ENCODE peak calls at places on chromosome 9, in four cellular contexts. One of them, this sample, is unnamed.

GRCh38 chr9:69865986-69866385 is 45.4 kb downstream of the CFAP95 start:
- DNase-seq in fibroblast of the aortic adventitia: peak
- DNase-seq in HFF-Myc: no peak
- DNase-seq in pancreas: no peak
- DNase-seq in this sample: no peak

GRCh38 chr9:120985759-120986353 is 59.3 kb upstream of the TRAF1 start:
- DNase-seq in fibroblast of the aortic adventitia: peak
- DNase-seq in HFF-Myc: peak
- DNase-seq in pancreas: no peak
- DNase-seq in this sample: no peak

GRCh38 chr9:4859035-4859434 is 66.3 kb downstream of the RCL1 start:
- DNase-seq in fibroblast of the aortic adventitia: no peak
- DNase-seq in HFF-Myc: no peak
- DNase-seq in pancreas: no peak
- DNase-seq in this sample: no peak

GRCh38 chr9:72477862-72478564 is 43.4 kb upstream of the TMC1 start:
- DNase-seq in fibroblast of the aortic adventitia: peak
- DNase-seq in HFF-Myc: peak
- DNase-seq in pancreas: no peak
- DNase-seq in this sample: no peak

GRCh38 chr9:34365282-34365681 is 11.4 kb downstream of the MYORG start:
- DNase-seq in fibroblast of the aortic adventitia: no peak
- DNase-seq in HFF-Myc: no peak
- DNase-seq in pancreas: no peak
- DNase-seq in this sample: no peak

GRCh38 chr9:7368410-7369292 is 430.9 kb downstream of the DMAC1 start:
- DNase-seq in fibroblast of the aortic adventitia: peak
- DNase-seq in HFF-Myc: peak
- DNase-seq in pancreas: no peak
- DNase-seq in this sample: no peak

GRCh38 chr9:23669776-23670175 is 156.3 kb downstream of the ELAVL2 start:
- DNase-seq in fibroblast of the aortic adventitia: no peak
- DNase-seq in HFF-Myc: no peak
- DNase-seq in pancreas: no peak
- DNase-seq in this sample: no peak

GRCh38 chr9:127397722-127398647 is 1.0 kb downstream of the SLC2A8 start:
- DNase-seq in fibroblast of the aortic adventitia: no peak
- DNase-seq in HFF-Myc: no peak
- DNase-seq in pancreas: peak
- DNase-seq in this sample: no peak

GRCh38 chr9:129602598-129603415 is 18.1 kb downstream of the C9orf50 start:
- DNase-seq in fibroblast of the aortic adventitia: no peak
- DNase-seq in HFF-Myc: no peak
- DNase-seq in pancreas: peak
- DNase-seq in this sample: no peak

GRCh38 chr9:90915693-90916092 is 114.1 kb downstream of the SYK start:
- DNase-seq in fibroblast of the aortic adventitia: peak
- DNase-seq in HFF-Myc: no peak
- DNase-seq in pancreas: no peak
- DNase-seq in this sample: no peak

GRCh38 chr9:109241931-109242330 is 74.9 kb upstream of the FRRS1L start:
- DNase-seq in fibroblast of the aortic adventitia: no peak
- DNase-seq in HFF-Myc: no peak
- DNase-seq in pancreas: no peak
- DNase-seq in this sample: no peak

GRCh38 chr9:79390077-79390673 is 181.6 kb upstream of the TLE4 start:
- DNase-seq in fibroblast of the aortic adventitia: no peak
- DNase-seq in HFF-Myc: no peak
- DNase-seq in pancreas: no peak
- DNase-seq in this sample: no peak

GRCh38 chr9:18896004-18896403 is 137.0 kb downstream of the SAXO1 start:
- DNase-seq in fibroblast of the aortic adventitia: no peak
- DNase-seq in HFF-Myc: no peak
- DNase-seq in pancreas: no peak
- DNase-seq in this sample: no peak

GRCh38 chr9:126148523-126148870 is 178.1 kb upstream of the MVB12B start:
- DNase-seq in fibroblast of the aortic adventitia: no peak
- DNase-seq in HFF-Myc: no peak
- DNase-seq in pancreas: no peak
- DNase-seq in this sample: peak

GRCh38 chr9:114098021-114098659 is 952 bp downstream of the KIF12 start:
- DNase-seq in fibroblast of the aortic adventitia: no peak
- DNase-seq in HFF-Myc: no peak
- DNase-seq in pancreas: peak
- DNase-seq in this sample: no peak

GRCh38 chr9:132946624-132947295 is 2.3 kb upstream of the TSC1 start:
- DNase-seq in fibroblast of the aortic adventitia: peak
- DNase-seq in HFF-Myc: no peak
- DNase-seq in pancreas: no peak
- DNase-seq in this sample: no peak

GRCh38 chr9:16368425-16369087 is 501.9 kb downstream of the BNC2 start:
- DNase-seq in fibroblast of the aortic adventitia: no peak
- DNase-seq in HFF-Myc: no peak
- DNase-seq in pancreas: no peak
- DNase-seq in this sample: peak

GRCh38 chr9:91421987-91422765 is 1.5 kb downstream of the NFIL3 start:
- DNase-seq in fibroblast of the aortic adventitia: peak
- DNase-seq in HFF-Myc: no peak
- DNase-seq in pancreas: no peak
- DNase-seq in this sample: peak

GRCh38 chr9:18596920-18597319 is 123.0 kb downstream of the ADAMTSL1 start:
- DNase-seq in fibroblast of the aortic adventitia: peak
- DNase-seq in HFF-Myc: no peak
- DNase-seq in pancreas: no peak
- DNase-seq in this sample: no peak

GRCh38 chr9:22395585-22396205 is 50.9 kb upstream of the DMRTA1 start:
- DNase-seq in fibroblast of the aortic adventitia: peak
- DNase-seq in HFF-Myc: no peak
- DNase-seq in pancreas: no peak
- DNase-seq in this sample: no peak

GRCh38 chr9:119050281-119050680 is 319.0 kb downstream of the BRINP1 start:
- DNase-seq in fibroblast of the aortic adventitia: no peak
- DNase-seq in HFF-Myc: no peak
- DNase-seq in pancreas: no peak
- DNase-seq in this sample: no peak

GRCh38 chr9:37943329-37944265 is 39.7 kb upstream of the SLC25A51 start:
- DNase-seq in fibroblast of the aortic adventitia: peak
- DNase-seq in HFF-Myc: peak
- DNase-seq in pancreas: peak
- DNase-seq in this sample: no peak

GRCh38 chr9:19200234-19200633 is 30.3 kb upstream of the DENND4C start:
- DNase-seq in fibroblast of the aortic adventitia: peak
- DNase-seq in HFF-Myc: no peak
- DNase-seq in pancreas: no peak
- DNase-seq in this sample: no peak

GRCh38 chr9:113403651-113404050 is 2.6 kb upstream of the ALAD start:
- DNase-seq in fibroblast of the aortic adventitia: no peak
- DNase-seq in HFF-Myc: no peak
- DNase-seq in pancreas: no peak
- DNase-seq in this sample: no peak

GRCh38 chr9:109083813-109084405 is 35.8 kb downstream of the TMEM245 start:
- DNase-seq in fibroblast of the aortic adventitia: no peak
- DNase-seq in HFF-Myc: no peak
- DNase-seq in pancreas: no peak
- DNase-seq in this sample: no peak

GRCh38 chr9:89793551-89793950 is 188.7 kb downstream of the GADD45G start:
- DNase-seq in fibroblast of the aortic adventitia: no peak
- DNase-seq in HFF-Myc: no peak
- DNase-seq in pancreas: no peak
- DNase-seq in this sample: no peak

GRCh38 chr9:24351258-24351657 is 194.4 kb downstream of the IZUMO3 start:
- DNase-seq in fibroblast of the aortic adventitia: no peak
- DNase-seq in HFF-Myc: no peak
- DNase-seq in pancreas: no peak
- DNase-seq in this sample: no peak

GRCh38 chr9:76655121-76655531 is 109.1 kb upstream of the PCA3 start:
- DNase-seq in fibroblast of the aortic adventitia: no peak
- DNase-seq in HFF-Myc: no peak
- DNase-seq in pancreas: no peak
- DNase-seq in this sample: no peak

DNA sequence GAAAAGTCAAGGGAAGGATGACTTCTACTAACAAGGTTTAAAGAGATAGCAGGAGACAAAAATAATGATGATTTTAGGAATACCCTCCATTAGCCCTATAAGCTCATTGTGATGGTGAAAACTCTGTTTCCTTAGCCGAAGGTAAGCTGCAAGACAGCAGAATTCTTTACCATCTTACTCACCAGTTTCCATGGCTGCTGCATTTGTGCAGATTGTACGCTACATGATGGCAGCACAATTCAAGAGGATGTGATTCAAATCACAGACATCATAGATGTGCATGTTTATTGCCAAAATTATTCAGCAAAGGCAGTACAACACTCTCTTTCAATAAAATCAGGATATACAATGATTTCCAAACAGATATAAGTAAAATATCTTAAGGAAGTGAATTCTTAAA is 175.6 kb downstream of the SPATA31D1 start:
- DNase-seq in fibroblast of the aortic adventitia: no peak
- DNase-seq in HFF-Myc: no peak
- DNase-seq in pancreas: no peak
- DNase-seq in this sample: no peak
- TF ChIP-seq CTCF in fibroblast of the aortic adventitia: no peak
- TF ChIP-seq CTCF in HFF-Myc: no peak
- TF ChIP-seq CTCF in pancreas: no peak
- TF ChIP-seq CTCF in this sample: no peak

DNA sequence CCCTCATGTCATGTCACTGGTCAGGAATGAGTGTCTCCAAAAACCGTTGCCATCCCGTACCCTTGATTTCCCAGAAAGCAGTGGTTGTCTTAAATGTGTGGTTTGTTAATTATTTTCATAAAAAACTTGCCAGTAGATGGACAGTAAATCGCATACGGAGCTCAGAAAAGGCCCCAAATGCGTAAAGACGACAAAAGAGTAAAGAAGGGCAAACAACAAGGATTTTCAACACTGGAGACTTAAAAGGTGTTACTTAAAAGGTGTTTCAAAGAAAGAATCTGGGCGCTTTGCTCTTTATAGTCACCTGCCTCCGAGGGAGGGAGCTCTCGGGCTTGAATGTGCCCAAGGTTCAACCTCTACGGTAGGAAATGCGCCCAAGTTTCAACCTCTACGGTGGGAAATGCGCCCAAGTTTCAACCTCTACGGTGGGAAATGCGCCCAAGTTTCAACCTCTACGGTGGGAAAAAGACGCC is 727 bp downstream of the KIF27 start:
- DNase-seq in fibroblast of the aortic adventitia: peak
- DNase-seq in HFF-Myc: no peak
- DNase-seq in pancreas: no peak
- DNase-seq in this sample: no peak
- TF ChIP-seq CTCF in fibroblast of the aortic adventitia: peak
- TF ChIP-seq CTCF in HFF-Myc: no peak
- TF ChIP-seq CTCF in pancreas: no peak
- TF ChIP-seq CTCF in this sample: peak

GRCh38 chr9:122122903-122123632 is 30.0 kb upstream of the TTLL11 start:
- DNase-seq in fibroblast of the aortic adventitia: peak
- DNase-seq in HFF-Myc: peak
- DNase-seq in pancreas: no peak
- DNase-seq in this sample: peak
- TF ChIP-seq CTCF in fibroblast of the aortic adventitia: peak
- TF ChIP-seq CTCF in HFF-Myc: peak
- TF ChIP-seq CTCF in pancreas: peak
- TF ChIP-seq CTCF in this sample: peak

GRCh38 chr9:87286506-87286905 is 211.2 kb upstream of the DAPK1 start:
- DNase-seq in fibroblast of the aortic adventitia: no peak
- DNase-seq in HFF-Myc: no peak
- DNase-seq in pancreas: no peak
- DNase-seq in this sample: no peak

GRCh38 chr9:87292449-87293191 is 205.0 kb upstream of the DAPK1 start:
- DNase-seq in fibroblast of the aortic adventitia: no peak
- DNase-seq in HFF-Myc: no peak
- DNase-seq in pancreas: no peak
- DNase-seq in this sample: no peak

GRCh38 chr9:87285183-87285582 is 212.5 kb upstream of the DAPK1 start:
- DNase-seq in fibroblast of the aortic adventitia: peak
- DNase-seq in HFF-Myc: no peak
- DNase-seq in pancreas: no peak
- DNase-seq in this sample: no peak

GRCh38 chr9:87290241-87290700 is 207.4 kb upstream of the DAPK1 start:
- DNase-seq in fibroblast of the aortic adventitia: no peak
- DNase-seq in HFF-Myc: no peak
- DNase-seq in pancreas: no peak
- DNase-seq in this sample: no peak
- TF ChIP-seq CTCF in fibroblast of the aortic adventitia: peak
- TF ChIP-seq CTCF in HFF-Myc: peak
- TF ChIP-seq CTCF in pancreas: no peak
- TF ChIP-seq CTCF in this sample: peak

GRCh38 chr9:32350682-32351081 is 33.8 kb upstream of the ACO1 start:
- DNase-seq in fibroblast of the aortic adventitia: peak
- DNase-seq in HFF-Myc: no peak
- DNase-seq in pancreas: no peak
- DNase-seq in this sample: no peak
- TF ChIP-seq CTCF in fibroblast of the aortic adventitia: peak
- TF ChIP-seq CTCF in HFF-Myc: no peak
- TF ChIP-seq CTCF in pancreas: peak
- TF ChIP-seq CTCF in this sample: peak

GRCh38 chr9:12329623-12329985 is 363.6 kb upstream of the TYRP1 start:
- DNase-seq in fibroblast of the aortic adventitia: no peak
- DNase-seq in HFF-Myc: no peak
- DNase-seq in pancreas: no peak
- DNase-seq in this sample: no peak
- TF ChIP-seq CTCF in fibroblast of the aortic adventitia: no peak
- TF ChIP-seq CTCF in HFF-Myc: no peak
- TF ChIP-seq CTCF in pancreas: no peak
- TF ChIP-seq CTCF in this sample: no peak

DNA sequence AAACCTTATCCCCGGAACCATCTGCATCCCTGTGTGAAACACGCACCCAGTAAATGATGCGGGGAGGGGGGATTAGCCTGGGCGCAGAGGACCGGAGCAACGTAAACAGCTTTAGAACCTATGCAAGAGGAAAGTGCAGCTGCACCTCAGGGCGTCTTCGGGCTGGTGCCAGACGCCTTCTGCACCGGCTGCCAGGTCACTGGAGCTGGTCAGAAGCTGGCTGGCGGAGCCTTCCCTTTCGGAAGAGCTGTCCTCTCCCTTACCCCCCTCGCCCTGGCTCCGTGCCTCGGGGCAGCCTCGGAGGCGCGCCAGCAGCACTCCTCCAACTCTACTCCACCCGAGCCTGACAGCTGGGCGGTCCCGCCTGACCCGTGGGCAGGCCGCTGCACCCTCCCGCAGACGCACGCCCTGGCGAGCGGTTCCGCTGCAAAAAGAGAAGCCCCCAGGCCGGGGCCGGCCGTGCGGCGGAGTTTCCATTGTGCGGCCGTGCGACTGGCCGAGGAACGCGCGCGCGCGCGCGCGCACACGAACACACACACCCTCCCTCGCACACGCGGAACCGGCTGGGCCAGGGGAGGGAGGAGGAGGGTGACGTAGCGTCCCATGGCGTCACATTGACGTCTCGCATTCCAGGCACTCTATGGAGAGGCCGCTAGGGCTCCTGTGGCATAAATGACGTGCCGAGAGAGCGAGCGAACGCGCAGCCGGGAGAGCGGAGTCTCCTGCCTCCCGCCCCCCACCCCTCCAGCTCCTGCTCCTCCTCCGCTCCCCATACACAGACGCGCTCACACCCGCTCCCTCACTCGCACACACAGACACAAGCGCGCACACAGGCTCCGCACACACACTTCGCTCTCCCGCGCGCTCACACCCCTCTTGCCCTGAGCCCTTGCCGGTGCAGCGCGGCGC is at the start of gene NR4A3:
- DNase-seq in fibroblast of the aortic adventitia: peak
- DNase-seq in HFF-Myc: peak
- DNase-seq in pancreas: peak
- DNase-seq in this sample: peak
- TF ChIP-seq CTCF in fibroblast of the aortic adventitia: peak
- TF ChIP-seq CTCF in HFF-Myc: no peak
- TF ChIP-seq CTCF in pancreas: no peak
- TF ChIP-seq CTCF in this sample: no peak